ENCODE peak calls at places on chromosomes 4 and X, in nine cellular contexts. B, G, K, Q, D, R, I, T and F are unnamed samples.

GRCh38 chr4:184907810-184908209 is 82.0 kb upstream of the ACSL1 start:
- DNase-seq in B (no peak), D (no peak), R (no peak), Q (no peak), G (no peak), K (no peak), I (no peak), T (no peak), F (no peak)

GRCh38 chrX:51894697-51895336 is 1.4 kb downstream of the MAGED1 start:
- DNase-seq in B (peak; percentile 26), G (peak; percentile 33), I (no peak), K (no peak), Q (peak; percentile 31), R (no peak), D (no peak), T (no peak), F (peak; percentile 64)

GRCh38 chrX:117771384-117771783 is 345.2 kb downstream of the KLHL13 start:
- DNase-seq in R (no peak), Q (no peak), T (no peak), I (no peak), D (no peak), K (no peak), B (no peak), G (no peak), F (no peak)

GRCh38 chr4:101597204-101597603 is 193.3 kb upstream of the BANK1 start:
- DNase-seq in I (peak; percentile 2), B (peak; percentile 24), G (no peak), Q (no peak), K (no peak), R (no peak), D (peak; percentile 5), T (peak; percentile 13), F (peak; percentile 2)

GRCh38 chr4:75168548-75168947 is 235.6 kb downstream of the PARM1 start:
- DNase-seq in G (no peak), K (no peak), Q (no peak), D (no peak), T (no peak), I (no peak), B (peak; percentile 30), R (no peak), F (no peak)

GRCh38 chr4:92101609-92102231 is 202.0 kb upstream of the GRID2 start:
- DNase-seq in Q (peak; percentile 15), T (no peak), K (no peak), G (no peak), R (no peak), B (no peak), D (no peak), I (no peak), F (peak; percentile 3)

GRCh38 chrX:154834562-154834961 is at the start of gene SMIM9:
- DNase-seq in G (no peak), D (no peak), Q (peak; percentile 12), T (no peak), K (no peak), I (no peak), R (no peak), B (no peak), F (no peak)

GRCh38 chrX:110167952-110168451 is 149.9 kb downstream of the AMMECR1 start:
- DNase-seq in Q (no peak), K (peak; percentile 22), G (peak; percentile 32), B (peak; percentile 74), I (peak; percentile 49), R (no peak), T (no peak), D (peak; percentile 35), F (peak; percentile 88)

GRCh38 chr4:8260656-8261111 is 8.9 kb upstream of the HTRA3 start:
- DNase-seq in D (no peak), I (no peak), K (no peak), G (no peak), T (no peak), Q (peak; percentile 96), B (peak; percentile 41), R (no peak), F (peak; percentile 71)

GRCh38 chr4:109972786-109973528 is 60.3 kb downstream of the EGF start:
- DNase-seq in I (no peak), B (peak; percentile 50), K (no peak), R (peak; percentile 27), G (no peak), T (no peak), Q (no peak), D (no peak), F (no peak)

GRCh38 chr4:40210776-40211175 is 13.9 kb downstream of the RHOH start:
- DNase-seq in B (no peak), G (no peak), R (no peak), T (no peak), I (no peak), Q (no peak), K (no peak), D (no peak), F (no peak)

GRCh38 chr4:26590639-26591038 is 6.8 kb downstream of the TBC1D19 start:
- DNase-seq in K (no peak), R (no peak), B (no peak), T (no peak), G (no peak), D (no peak), Q (peak; percentile 46), I (no peak), F (no peak)

GRCh38 chr4:84726356-84726755 is 143.4 kb downstream of the CDS1 start:
- DNase-seq in D (no peak), Q (peak; percentile 8), R (no peak), I (no peak), K (no peak), T (no peak), B (no peak), G (no peak), F (no peak)

GRCh38 chrX:13875572-13875971 is 58.7 kb upstream of the GPM6B start:
- DNase-seq in G (no peak), T (no peak), I (no peak), Q (no peak), B (no peak), K (no peak), D (no peak), R (no peak), F (no peak)

GRCh38 chrX:102723456-102723855 is 2.9 kb downstream of the GPRASP3 start:
- DNase-seq in R (no peak), Q (no peak), I (no peak), G (no peak), T (no peak), D (no peak), K (no peak), B (peak; percentile 10), F (no peak)

GRCh38 chr4:41213563-41214157 is 682 bp downstream of the APBB2 start:
- DNase-seq in T (no peak), K (no peak), R (no peak), G (peak; percentile 54), B (no peak), D (no peak), I (no peak), Q (no peak), F (peak; percentile 11)

GRCh38 chr4:78653655-78654054 is 102.1 kb downstream of the ANXA3 start:
- DNase-seq in Q (peak; percentile 25), B (no peak), K (no peak), D (no peak), R (no peak), T (no peak), G (no peak), I (no peak), F (no peak)

GRCh38 chr4:83821493-83821892 is 285.6 kb downstream of the GPAT3 start:
- DNase-seq in R (no peak), T (no peak), G (no peak), K (no peak), B (no peak), I (no peak), Q (no peak), D (no peak), F (no peak)

GRCh38 chrX:41045960-41046567 is 39.2 kb upstream of the USP9X start:
- DNase-seq in D (no peak), R (peak; percentile 28), I (no peak), B (peak; percentile 44), T (no peak), Q (peak; percentile 17), G (no peak), K (no peak), F (peak; percentile 35)

GRCh38 chrX:145405012-145405411 is 157.7 kb downstream of the SPANXN1 start:
- DNase-seq in D (no peak), B (peak; percentile 36), Q (peak; percentile 15), T (no peak), I (no peak), G (no peak), K (no peak), R (no peak), F (peak; percentile 7)